ENCODE peak calls at places on chromosomes 11 and 22, in seven cellular contexts. M is HTR-8/SVneo; N is HCT116; F is amniotic epithelial cell; B is activated CD4-positive, alpha-beta memory T cell treated with anti-CD3 and anti-CD28 coated beads, Interleukin-2, amount 10 ng/mL, durations not matched to agents 7 days and 5 days; K is astrocyte of the spinal cord; A is T47D. R is an unnamed sample.

GRCh38 chr22:27438271-27438980 is 363.1 kb downstream of the MN1 start:
- DNase-seq in M (no peak), N (no peak), F (no peak), B (no peak), K (peak; percentile 49), A (no peak), R (no peak)

GRCh38 chr22:22031183-22031560 is 48.6 kb upstream of the TOP3B start:
- DNase-seq in M (no peak), N (no peak), F (no peak), B (no peak), K (no peak), A (no peak), R (no peak)

GRCh38 chr11:450809-451451 is 851 bp downstream of the PTDSS2 start:
- DNase-seq in M (peak; percentile 66), N (peak; percentile 38), F (peak; percentile 56), B (peak; percentile 83), K (peak; percentile 56), A (peak; percentile 69), R (peak; percentile 64)

GRCh38 chr22:32701021-32701420 is 100.5 kb upstream of the TIMP3 start:
- DNase-seq in M (no peak), N (no peak), F (peak; percentile 77), B (no peak), K (no peak), A (no peak), R (no peak)

GRCh38 chr22:35930933-35931332 is 97.7 kb downstream of the RBFOX2 start:
- DNase-seq in M (peak; percentile 51), N (peak; percentile 44), F (peak; percentile 82), B (no peak), K (peak; percentile 73), A (peak; percentile 78), R (peak; percentile 34)

GRCh38 chr11:40288212-40288803 is 1171.1 kb downstream of the LRRC4C start:
- DNase-seq in M (no peak), N (no peak), F (no peak), B (no peak), K (no peak), A (no peak), R (no peak)

GRCh38 chr22:31836010-31836409 is 82.2 kb downstream of the DEPDC5 start:
- DNase-seq in M (no peak), N (no peak), F (no peak), B (no peak), K (no peak), A (no peak), R (no peak)

GRCh38 chr11:104700609-104701008 is 197.7 kb downstream of the CASP12 start:
- DNase-seq in M (peak; percentile 17), N (no peak), F (peak; percentile 91), B (no peak), K (peak; percentile 89), A (no peak), R (no peak)

GRCh38 chr11:70790671-70791300 is 392.5 kb downstream of the CTTN start:
- DNase-seq in M (no peak), N (no peak), F (no peak), B (no peak), K (no peak), A (peak; percentile 45), R (no peak)

GRCh38 chr22:29108137-29108536 is 35.3 kb downstream of the KREMEN1 start:
- DNase-seq in M (peak; percentile 46), N (peak; percentile 10), F (peak; percentile 96), B (no peak), K (no peak), A (no peak), R (peak; percentile 56)

GRCh38 chr11:65743928-65744698 is 23.5 kb upstream of the RNASEH2C start:
- DNase-seq in M (peak; percentile 51), N (peak; percentile 62), F (peak; percentile 47), B (no peak), K (peak; percentile 8), A (peak; percentile 92), R (peak; percentile 34)

GRCh38 chr22:23523746-23524145 is 56.3 kb downstream of the IGLL1 start:
- DNase-seq in M (no peak), N (no peak), F (no peak), B (no peak), K (no peak), A (no peak), R (no peak)

GRCh38 chr11:120527111-120527748 is 15.7 kb downstream of the GRIK4 start:
- DNase-seq in M (no peak), N (no peak), F (peak; percentile 17), B (no peak), K (peak; percentile 17), A (no peak), R (no peak)

GRCh38 chr22:47929073-47929472 is 1166.6 kb downstream of the TBC1D22A start:
- DNase-seq in M (no peak), N (no peak), F (no peak), B (no peak), K (no peak), A (no peak), R (no peak)

GRCh38 chr22:41504397-41504796 is 35.5 kb downstream of the ACO2 start:
- DNase-seq in M (no peak), N (no peak), F (peak; percentile 17), B (no peak), K (no peak), A (no peak), R (peak; percentile 26)

GRCh38 chr11:12461516-12461915 is 84.1 kb downstream of the PARVA start:
- DNase-seq in M (no peak), N (no peak), F (no peak), B (no peak), K (no peak), A (no peak), R (no peak)

GRCh38 chr22:30373331-30374325 is 13.6 kb downstream of the RNF215 start:
- DNase-seq in M (no peak), N (no peak), F (no peak), B (no peak), K (no peak), A (no peak), R (no peak)

GRCh38 chr11:12692238-12693074 is 18.2 kb downstream of the TEAD1 start:
- DNase-seq in M (peak; percentile 69), N (peak; percentile 60), F (peak; percentile 97), B (no peak), K (peak; percentile 97), A (peak; percentile 44), R (peak; percentile 52)

GRCh38 chr11:70016666-70017347 is 61.3 kb upstream of the ANO1 start:
- DNase-seq in M (peak; percentile 51), N (peak; percentile 76), F (peak; percentile 8), B (no peak), K (peak; percentile 75), A (no peak), R (peak; percentile 76)

GRCh38 chr11:58573451-58574104 is 2.1 kb downstream of the LPXN start:
- DNase-seq in M (peak; percentile 55), N (no peak), F (peak; percentile 90), B (peak; percentile 56), K (peak; percentile 68), A (peak; percentile 26), R (peak; percentile 74)

GRCh38 chr11:114880458-114880857 is 202.1 kb downstream of the NXPE2 start:
- DNase-seq in M (no peak), N (no peak), F (no peak), B (no peak), K (no peak), A (no peak), R (no peak)

GRCh38 chr11:110818032-110818687 is 105.9 kb upstream of the ARHGAP20 start:
- DNase-seq in M (no peak), N (peak; percentile 15), F (peak; percentile 88), B (no peak), K (peak; percentile 71), A (no peak), R (peak; percentile 44)

GRCh38 chr22:17121235-17122195 is at the start of gene TMEM121B:
- DNase-seq in M (peak; percentile 53), N (no peak), F (peak; percentile 37), B (no peak), K (peak; percentile 39), A (peak; percentile 59), R (peak; percentile 4)

GRCh38 chr11:68066742-68067141 is 27.9 kb downstream of the TCIRG1 start:
- DNase-seq in M (no peak), N (no peak), F (no peak), B (no peak), K (peak; percentile 68), A (no peak), R (no peak)

GRCh38 chr11:46099973-46100335 is 21.3 kb downstream of the PHF21A start:
- DNase-seq in M (no peak), N (no peak), F (peak; percentile 61), B (no peak), K (peak; percentile 52), A (no peak), R (no peak)

GRCh38 chr22:27718186-27719032 is 83.1 kb downstream of the MN1 start:
- DNase-seq in M (peak; percentile 90), N (peak; percentile 87), F (peak; percentile 83), B (no peak), K (peak; percentile 93), A (peak; percentile 31), R (peak; percentile 95)

GRCh38 chr11:101441747-101442146 is 142.1 kb downstream of the TRPC6 start:
- DNase-seq in M (no peak), N (no peak), F (no peak), B (no peak), K (no peak), A (peak; percentile 100), R (no peak)

GRCh38 chr11:128624269-128625170 is 37.2 kb upstream of the ETS1 start:
- DNase-seq in M (no peak), N (no peak), F (no peak), B (peak; percentile 75), K (no peak), A (no peak), R (no peak)

GRCh38 chr11:62880231-62880802 is 379 bp upstream of the SLC3A2 start:
- DNase-seq in M (peak; percentile 42), N (no peak), F (peak; percentile 93), B (no peak), K (peak; percentile 69), A (no peak), R (peak; percentile 62)

GRCh38 chr11:14974021-14974698 is 2.0 kb upstream of the CALCA start:
- DNase-seq in M (no peak), N (no peak), F (no peak), B (no peak), K (no peak), A (no peak), R (no peak)

GRCh38 chr11:114562166-114562916 is 2.7 kb upstream of the NXPE1 start:
- DNase-seq in M (peak; percentile 14), N (no peak), F (peak; percentile 98), B (no peak), K (peak; percentile 22), A (no peak), R (no peak)

GRCh38 chr11:116111546-116111945 is 607.3 kb upstream of the CADM1 start:
- DNase-seq in M (no peak), N (no peak), F (no peak), B (no peak), K (no peak), A (no peak), R (no peak)

GRCh38 chr11:111091341-111091740 is 154.2 kb upstream of the POU2AF2 start:
- DNase-seq in M (no peak), N (no peak), F (no peak), B (no peak), K (no peak), A (no peak), R (no peak)

R was measured in RWPE1.